ENCODE peak calls at places on chromosomes 5 and 9, in six cellular contexts. M is HS-27A; L is T-helper 9 cell; N is epithelial cell of esophagus; R is stimulated activated CD4-positive, alpha-beta T cell treated with anti-CD3 and anti-CD28 coated beads, Interleukin-12 subunit alpha, Interleukin-12 subunit beta, amount 100 ng/mL, for 48 hours; B is cerebellar cortex. H is an unnamed sample.

GRCh38 chr9:7139886-7140285 is 382.1 kb downstream of the KDM4C start:
- DNase-seq in M (no peak), L (no peak), N (no peak), R (no peak), B (no peak), H (no peak)

GRCh38 chr9:105171076-105171475 is 73.4 kb upstream of the SLC44A1 start:
- DNase-seq in M (no peak), L (no peak), N (no peak), R (no peak), B (no peak), H (no peak)

GRCh38 chr5:55633574-55634203 is 78.4 kb downstream of the SLC38A9 start:
- DNase-seq in M (no peak), L (no peak), N (peak; percentile 37), R (no peak), B (no peak), H (no peak)

GRCh38 chr9:6968271-6968670 is 210.5 kb downstream of the KDM4C start:
- DNase-seq in M (no peak), L (no peak), N (no peak), R (no peak), B (no peak), H (no peak)

GRCh38 chr5:144028058-144028457 is 142.4 kb downstream of the YIPF5 start:
- DNase-seq in M (no peak), L (no peak), N (peak; percentile 64), R (no peak), B (no peak), H (no peak)

GRCh38 chr5:37834542-37835399 is 5.1 kb downstream of the GDNF start:
- DNase-seq in M (no peak), L (no peak), N (no peak), R (no peak), B (no peak), H (no peak)

GRCh38 chr5:123813251-123813650 is 301.3 kb downstream of the CSNK1G3 start:
- DNase-seq in M (no peak), L (no peak), N (no peak), R (no peak), B (no peak), H (no peak)

GRCh38 chr5:154129013-154129412 is 61.5 kb upstream of the GALNT10 start:
- DNase-seq in M (no peak), L (no peak), N (no peak), R (no peak), B (no peak), H (no peak)

GRCh38 chr5:93593476-93594060 is 10.5 kb downstream of the NR2F1 start:
- DNase-seq in M (no peak), L (no peak), N (no peak), R (no peak), B (peak; percentile 76), H (no peak)

GRCh38 chr5:159330131-159330530 is at the start of gene IL12B:
- DNase-seq in M (no peak), L (no peak), N (peak; percentile 26), R (no peak), B (no peak), H (no peak)

GRCh38 chr9:111828193-111828592 is 33.5 kb upstream of the SHOC1 start:
- DNase-seq in M (no peak), L (no peak), N (peak; percentile 26), R (no peak), B (no peak), H (peak; percentile 18)